ENCODE peak calls at places on chromosomes 11 and 22, in six cellular contexts. One of them, this sample, is unnamed.

GRCh38 chr11:86396403-86396802 is 21.7 kb downstream of the CCDC81 start:
- DNase-seq in stimulated activated CD4-positive, alpha-beta T cell treated with anti-CD3 and anti-CD28 coated beads, Interleukin-4, amount 100 ng/mL, for 48 hours: no peak
- DNase-seq in natural killer cell: no peak
- DNase-seq in hippocampal formation: no peak
- DNase-seq in T-helper 2 cell: no peak
- DNase-seq in NCI-H2081 treated with DMSO at 0.1 percent for 48 hours: no peak
- DNase-seq in this sample: no peak

GRCh38 chr22:35335936-35336781 is 36.5 kb downstream of the TOM1 start:
- DNase-seq in hippocampal formation: no peak
- DNase-seq in natural killer cell: no peak
- DNase-seq in stimulated activated CD4-positive, alpha-beta T cell treated with anti-CD3 and anti-CD28 coated beads, Interleukin-4, amount 100 ng/mL, for 48 hours: no peak
- DNase-seq in T-helper 2 cell: no peak
- DNase-seq in NCI-H2081 treated with DMSO at 0.1 percent for 48 hours: no peak
- DNase-seq in this sample: no peak

GRCh38 chr22:49650336-49651241 is 177.1 kb downstream of the BRD1 start:
- DNase-seq in T-helper 2 cell: no peak
- DNase-seq in stimulated activated CD4-positive, alpha-beta T cell treated with anti-CD3 and anti-CD28 coated beads, Interleukin-4, amount 100 ng/mL, for 48 hours: no peak
- DNase-seq in natural killer cell: no peak
- DNase-seq in hippocampal formation: no peak
- DNase-seq in NCI-H2081 treated with DMSO at 0.1 percent for 48 hours: no peak
- DNase-seq in this sample: no peak

GRCh38 chr22:39960791-39961746 is 872 bp downstream of the TMA7B start:
- DNase-seq in stimulated activated CD4-positive, alpha-beta T cell treated with anti-CD3 and anti-CD28 coated beads, Interleukin-4, amount 100 ng/mL, for 48 hours: peak; percentile 38
- DNase-seq in T-helper 2 cell: peak; percentile 44
- DNase-seq in hippocampal formation: no peak
- DNase-seq in natural killer cell: peak; percentile 69
- DNase-seq in NCI-H2081 treated with DMSO at 0.1 percent for 48 hours: no peak
- DNase-seq in this sample: peak; percentile 78

GRCh38 chr11:46264976-46265375 is 12.5 kb upstream of the CREB3L1 start:
- DNase-seq in hippocampal formation: no peak
- DNase-seq in stimulated activated CD4-positive, alpha-beta T cell treated with anti-CD3 and anti-CD28 coated beads, Interleukin-4, amount 100 ng/mL, for 48 hours: no peak
- DNase-seq in T-helper 2 cell: no peak
- DNase-seq in natural killer cell: no peak
- DNase-seq in NCI-H2081 treated with DMSO at 0.1 percent for 48 hours: no peak
- DNase-seq in this sample: no peak

GRCh38 chr11:125603207-125603606 is 10.6 kb downstream of the STT3A start:
- DNase-seq in NCI-H2081 treated with DMSO at 0.1 percent for 48 hours: no peak
- DNase-seq in natural killer cell: no peak
- DNase-seq in stimulated activated CD4-positive, alpha-beta T cell treated with anti-CD3 and anti-CD28 coated beads, Interleukin-4, amount 100 ng/mL, for 48 hours: no peak
- DNase-seq in hippocampal formation: no peak
- DNase-seq in T-helper 2 cell: no peak
- DNase-seq in this sample: no peak

GRCh38 chr22:22037740-22038139 is 55.2 kb upstream of the TOP3B start:
- DNase-seq in stimulated activated CD4-positive, alpha-beta T cell treated with anti-CD3 and anti-CD28 coated beads, Interleukin-4, amount 100 ng/mL, for 48 hours: no peak
- DNase-seq in T-helper 2 cell: no peak
- DNase-seq in NCI-H2081 treated with DMSO at 0.1 percent for 48 hours: no peak
- DNase-seq in natural killer cell: no peak
- DNase-seq in hippocampal formation: no peak
- DNase-seq in this sample: no peak

GRCh38 chr22:22657712-22658111 is 13.3 kb downstream of the GGTLC2 start:
- DNase-seq in hippocampal formation: no peak
- DNase-seq in T-helper 2 cell: no peak
- DNase-seq in natural killer cell: no peak
- DNase-seq in stimulated activated CD4-positive, alpha-beta T cell treated with anti-CD3 and anti-CD28 coated beads, Interleukin-4, amount 100 ng/mL, for 48 hours: no peak
- DNase-seq in NCI-H2081 treated with DMSO at 0.1 percent for 48 hours: no peak
- DNase-seq in this sample: no peak

GRCh38 chr11:1148752-1149180 is 9.0 kb upstream of the MUC5AC start:
- DNase-seq in hippocampal formation: no peak
- DNase-seq in NCI-H2081 treated with DMSO at 0.1 percent for 48 hours: no peak
- DNase-seq in natural killer cell: no peak
- DNase-seq in stimulated activated CD4-positive, alpha-beta T cell treated with anti-CD3 and anti-CD28 coated beads, Interleukin-4, amount 100 ng/mL, for 48 hours: no peak
- DNase-seq in T-helper 2 cell: no peak
- DNase-seq in this sample: no peak

GRCh38 chr22:40040927-40041326 is 46.2 kb downstream of the FAM83F start:
- DNase-seq in NCI-H2081 treated with DMSO at 0.1 percent for 48 hours: no peak
- DNase-seq in hippocampal formation: peak; percentile 30
- DNase-seq in stimulated activated CD4-positive, alpha-beta T cell treated with anti-CD3 and anti-CD28 coated beads, Interleukin-4, amount 100 ng/mL, for 48 hours: no peak
- DNase-seq in natural killer cell: no peak
- DNase-seq in T-helper 2 cell: no peak
- DNase-seq in this sample: no peak

GRCh38 chr11:63970902-63971301 is 3.5 kb upstream of the COX8A start:
- DNase-seq in stimulated activated CD4-positive, alpha-beta T cell treated with anti-CD3 and anti-CD28 coated beads, Interleukin-4, amount 100 ng/mL, for 48 hours: no peak
- DNase-seq in hippocampal formation: no peak
- DNase-seq in T-helper 2 cell: no peak
- DNase-seq in NCI-H2081 treated with DMSO at 0.1 percent for 48 hours: no peak
- DNase-seq in natural killer cell: no peak
- DNase-seq in this sample: no peak

GRCh38 chr11:133047036-133047800 is 485.1 kb downstream of the OPCML start:
- DNase-seq in NCI-H2081 treated with DMSO at 0.1 percent for 48 hours: no peak
- DNase-seq in natural killer cell: no peak
- DNase-seq in stimulated activated CD4-positive, alpha-beta T cell treated with anti-CD3 and anti-CD28 coated beads, Interleukin-4, amount 100 ng/mL, for 48 hours: no peak
- DNase-seq in T-helper 2 cell: no peak
- DNase-seq in hippocampal formation: no peak
- DNase-seq in this sample: no peak